ENCODE peak calls at places on chromosomes 3 and 15, in six cellular contexts. H, N, K, S, V and Z are unnamed samples.

GRCh38 chr15:101121511-101122090 is 130.2 kb downstream of the CHSY1 start:
- DNase-seq in N (peak; percentile 81), K (peak; percentile 78), S (peak; percentile 60), H (peak; percentile 3), V (no peak), Z (peak; percentile 25)

GRCh38 chr3:191262650-191263049 is 63.6 kb downstream of the OSTN start:
- DNase-seq in V (no peak), S (no peak), H (no peak), N (no peak), K (no peak), Z (no peak)

GRCh38 chr3:194640829-194641228 is 7.6 kb upstream of the TMEM44 start:
- DNase-seq in H (no peak), N (no peak), K (peak; percentile 79), V (no peak), S (no peak), Z (no peak)

GRCh38 chr3:25817107-25817506 is 27.2 kb downstream of the OXSM start:
- DNase-seq in H (no peak), K (no peak), S (no peak), V (no peak), N (no peak), Z (no peak)

GRCh38 chr3:166560253-166560652 is 723.0 kb upstream of the BCHE start:
- DNase-seq in K (no peak), V (no peak), S (no peak), H (no peak), N (no peak), Z (no peak)

GRCh38 chr3:67662733-67663132 is 8.3 kb upstream of the SUCLG2 start:
- DNase-seq in S (no peak), V (no peak), N (no peak), H (no peak), K (no peak), Z (no peak)

GRCh38 chr15:32828507-32829186 is 110.8 kb downstream of the GREM1 start:
- DNase-seq in H (no peak), N (no peak), K (no peak), S (peak; percentile 89), V (no peak), Z (no peak)

GRCh38 chr15:74892313-74892712 is 2.5 kb downstream of the MPI start:
- DNase-seq in N (peak; percentile 68), S (no peak), V (no peak), K (no peak), H (peak; percentile 77), Z (no peak)

GRCh38 chr3:139689122-139689521 is 11.3 kb upstream of the NMNAT3 start:
- DNase-seq in H (no peak), K (no peak), V (no peak), S (no peak), N (no peak), Z (no peak)

GRCh38 chr3:128395500-128396125 is 71.1 kb downstream of the DNAJB8 start:
- DNase-seq in K (peak; percentile 43), V (no peak), H (no peak), N (peak; percentile 61), S (peak; percentile 22), Z (no peak)

GRCh38 chr3:127105996-127106855 is 86.7 kb upstream of the PRR23E start:
- DNase-seq in H (peak; percentile 38), S (no peak), V (no peak), K (no peak), N (no peak), Z (no peak)

GRCh38 chr3:134249442-134249841 is 1.2 kb downstream of the RYK start:
- DNase-seq in K (peak; percentile 28), H (no peak), N (no peak), V (no peak), S (no peak), Z (no peak)

GRCh38 chr15:92733934-92734521 is 78.5 kb upstream of the FAM174B start:
- DNase-seq in H (no peak), V (no peak), K (peak; percentile 34), S (no peak), N (no peak), Z (peak; percentile 60)

GRCh38 chr15:85646538-85647091 is 148.1 kb downstream of the KLHL25 start:
- DNase-seq in N (no peak), K (peak; percentile 12), S (peak; percentile 56), V (no peak), H (no peak), Z (no peak)

GRCh38 chr3:150627557-150627956 is 24.4 kb downstream of the SELENOT start:
- DNase-seq in K (no peak), S (no peak), V (no peak), H (no peak), N (no peak), Z (no peak)

GRCh38 chr3:168364992-168365391 is 269.3 kb upstream of the GOLIM4 start:
- DNase-seq in H (no peak), K (no peak), V (no peak), S (no peak), N (no peak), Z (no peak)

GRCh38 chr3:42302924-42303634 is 37.1 kb upstream of the CCK start:
- DNase-seq in V (no peak), H (no peak), S (no peak), K (no peak), N (no peak), Z (no peak)

GRCh38 chr3:128554100-128554464 is 61.1 kb upstream of the GATA2 start:
- DNase-seq in H (peak; percentile 72), N (no peak), S (peak; percentile 56), K (peak; percentile 92), V (no peak), Z (no peak)

GRCh38 chr15:72235298-72235697 is 4.3 kb upstream of the PKM start:
- DNase-seq in H (no peak), N (no peak), K (no peak), S (no peak), V (no peak), Z (no peak)

GRCh38 chr3:133578548-133579191 is 5.2 kb downstream of the CDV3 start:
- DNase-seq in S (no peak), H (no peak), V (no peak), N (no peak), K (peak; percentile 53), Z (no peak)

GRCh38 chr15:64092864-64093626 is 593 bp downstream of the CIAO2A start:
- DNase-seq in N (peak; percentile 78), V (peak; percentile 16), S (peak; percentile 50), H (peak; percentile 30), K (peak; percentile 65), Z (peak; percentile 26)

GRCh38 chr3:55897573-55898224 is 410.6 kb upstream of the WNT5A start:
- DNase-seq in K (peak; percentile 34), H (peak; percentile 20), S (no peak), V (no peak), N (no peak), Z (no peak)

GRCh38 chr3:33869977-33870376 is 71.5 kb downstream of the PDCD6IP start:
- DNase-seq in K (no peak), S (no peak), V (no peak), N (no peak), H (no peak), Z (no peak)

GRCh38 chr15:61186905-61187865 is 41.9 kb downstream of the RORA start:
- DNase-seq in S (no peak), V (no peak), H (no peak), N (peak; percentile 51), K (peak; percentile 24), Z (no peak)
- H3K4me3 ChIP-seq in S (no peak overlapping the region), V (no peak overlapping the region), H (no peak overlapping the region), N (no peak overlapping the region), K (no peak overlapping the region), Z (peak overlapping the region; percentile 24)

DNA sequence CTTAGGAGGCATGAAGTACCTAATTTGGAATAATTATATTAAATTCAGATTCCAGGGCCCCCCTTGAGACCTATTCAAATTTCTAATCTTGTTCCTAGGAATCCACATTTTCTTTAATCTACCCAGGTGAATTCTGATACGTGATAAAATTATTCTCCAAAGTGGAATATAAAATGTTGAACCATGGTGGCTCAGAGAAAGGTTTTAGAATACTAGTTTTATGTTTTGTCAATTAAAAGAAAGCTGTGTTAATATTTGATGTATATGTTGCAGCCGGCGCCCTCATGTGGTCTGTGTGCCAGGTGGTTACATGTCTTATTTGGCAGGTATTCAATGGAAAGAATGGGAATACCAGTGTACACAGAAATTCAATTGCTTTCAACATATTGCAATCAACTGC is 321.8 kb downstream of the FEZF2 start:
- DNase-seq in S (peak; percentile 45), H (peak; percentile 13), V (no peak), K (peak; percentile 61), N (no peak), Z (no peak)
- TF ChIP-seq CTCF in S (peak; percentile 66), H (peak; percentile 35), V (no peak), K (peak; percentile 45), N (no peak), Z (no peak)

DNA sequence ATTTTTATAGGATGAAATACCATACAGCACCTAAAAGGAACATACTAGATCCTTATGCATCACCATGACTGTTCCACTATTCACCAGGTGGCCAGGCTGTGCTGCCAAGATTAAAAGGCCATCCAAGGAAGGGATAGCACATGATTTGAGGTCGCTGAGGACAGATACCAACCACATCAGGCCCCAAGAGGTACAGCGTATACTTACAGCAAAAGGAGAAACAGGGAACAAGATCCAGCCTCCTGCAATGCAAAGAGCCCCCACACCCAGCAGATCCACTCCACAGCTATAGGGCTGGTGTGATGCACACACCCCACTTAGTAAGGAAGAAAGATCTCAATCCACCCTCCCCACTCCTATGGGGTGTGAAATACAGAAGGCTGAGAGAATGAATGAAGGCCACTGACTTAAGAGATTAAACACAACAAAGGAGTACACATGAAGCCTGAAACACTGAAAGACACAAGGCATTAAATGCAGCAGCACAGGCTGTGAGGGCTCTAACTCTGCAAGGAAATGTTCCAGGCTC is 32.0 kb upstream of the ZNF445 start:
- DNase-seq in K (no peak), H (no peak), V (no peak), S (no peak), N (no peak), Z (no peak)
- H3K27ac ChIP-seq in K (no peak overlapping the region), H (no peak overlapping the region), V (no peak overlapping the region), S (no peak overlapping the region), N (no peak overlapping the region), Z (no peak overlapping the region)

GRCh38 chr3:43328653-43329052 is 42.3 kb downstream of the SNRK start:
- DNase-seq in S (no peak), H (no peak), K (no peak), N (no peak), V (no peak), Z (no peak)

GRCh38 chr3:43330981-43331380 is 44.6 kb downstream of the SNRK start:
- DNase-seq in N (no peak), K (no peak), V (no peak), S (no peak), H (no peak), Z (no peak)

GRCh38 chr3:43323541-43323940 is 37.2 kb downstream of the SNRK start:
- DNase-seq in N (no peak), K (no peak), H (no peak), V (no peak), S (no peak), Z (no peak)

DNA sequence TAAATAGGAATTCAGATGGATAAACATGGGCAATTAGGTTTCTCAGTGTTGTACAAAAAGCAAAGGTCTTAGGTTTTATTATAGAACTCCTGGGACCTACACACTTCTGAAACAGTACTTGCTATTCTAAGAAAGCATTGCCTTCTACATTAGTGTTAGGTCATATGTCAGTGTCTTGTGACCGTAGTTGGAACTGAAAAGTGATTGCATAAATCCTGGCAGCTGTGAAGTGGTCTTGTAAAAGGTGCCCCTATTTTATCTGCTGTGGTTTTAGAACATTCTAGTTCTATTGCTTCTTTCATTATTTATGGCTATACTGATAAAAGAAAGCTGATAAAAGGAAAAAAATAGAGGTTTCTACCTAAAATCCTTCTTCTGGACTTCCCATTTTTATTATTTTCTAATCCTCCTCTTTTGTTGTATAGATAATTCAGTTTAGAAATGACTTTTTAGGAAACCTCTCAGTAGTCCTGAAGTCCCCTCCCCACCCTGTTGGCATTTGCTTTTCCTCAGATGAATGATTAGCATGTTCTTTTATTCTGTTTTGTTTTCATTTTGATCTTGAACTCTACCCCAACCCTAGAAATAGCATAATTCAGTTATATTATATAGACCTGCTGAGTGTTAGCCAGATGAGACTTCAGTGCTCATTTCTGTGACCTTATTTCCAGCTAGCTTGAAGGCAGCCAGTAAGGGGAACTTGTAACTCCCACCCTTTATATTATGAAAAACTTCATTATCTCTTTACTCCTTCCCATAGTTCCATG is 41.0 kb downstream of the SNRK start:
- DNase-seq in H (no peak), K (peak; percentile 23), S (no peak), V (no peak), N (no peak), Z (no peak)
- H3K4me3 ChIP-seq in H (no peak overlapping the region), K (no peak overlapping the region), S (no peak overlapping the region), V (no peak overlapping the region), N (no peak overlapping the region), Z (no peak overlapping the region)